ENCODE peak calls at places on chromosomes 2 and 18, in four cellular contexts. H, C, Z and G are unnamed samples.

GRCh38 chr2:159893439-159893838 is 95.4 kb upstream of the CD302 start:
- DNase-seq in Z (no peak), C (no peak), H (no peak), G (no peak)

GRCh38 chr2:187544371-187545080 is 9.7 kb downstream of the TFPI start:
- DNase-seq in C (no peak), H (no peak), Z (no peak), G (no peak)

GRCh38 chr18:28087173-28087563 is 89.8 kb downstream of the CDH2 start:
- DNase-seq in H (no peak), C (no peak), Z (peak; percentile 7), G (no peak)

GRCh38 chr2:12325806-12326205 is 390.9 kb upstream of the TRIB2 start:
- DNase-seq in Z (no peak), C (no peak), H (peak; percentile 40), G (no peak)

GRCh38 chr18:74745658-74746403 is 148.2 kb downstream of the ZNF407 start:
- DNase-seq in Z (peak; percentile 15), C (peak; percentile 6), H (peak; percentile 9), G (no peak)

GRCh38 chr18:4453712-4454547 is 1.2 kb downstream of the DLGAP1 start:
- DNase-seq in C (no peak), Z (no peak), H (no peak), G (peak; percentile 64)

GRCh38 chr18:9039441-9039950 is 63.0 kb upstream of the NDUFV2 start:
- DNase-seq in Z (no peak), H (no peak), C (no peak), G (no peak)

GRCh38 chr2:158482594-158482993 is 25.8 kb downstream of the PKP4 start:
- DNase-seq in H (no peak), C (no peak), Z (no peak), G (no peak)

GRCh38 chr2:43170733-43171101 is 55.7 kb downstream of the ZFP36L2 start:
- DNase-seq in Z (no peak), H (no peak), C (no peak), G (no peak)

GRCh38 chr2:28894470-28895188 is at the start of gene WDR43:
- DNase-seq in Z (peak; percentile 99), C (peak; percentile 97), H (peak; percentile 98), G (peak; percentile 97)

GRCh38 chr18:45386256-45386655 is 229.0 kb upstream of the SLC14A2 start:
- DNase-seq in C (no peak), Z (peak; percentile 27), H (peak; percentile 13), G (peak; percentile 71)

GRCh38 chr2:217183471-217183870 is 323.6 kb upstream of the TNP1 start:
- DNase-seq in Z (no peak), H (no peak), C (no peak), G (no peak)

GRCh38 chr2:144330951-144331651 is 188.8 kb downstream of the ZEB2 start:
- DNase-seq in C (no peak), H (no peak), Z (no peak), G (no peak)

GRCh38 chr2:235050992-235051351 is 99.2 kb downstream of the SH3BP4 start:
- DNase-seq in C (no peak), Z (peak; percentile 46), H (peak; percentile 7), G (no peak)

GRCh38 chr2:140998577-140998976 is 1132.2 kb downstream of the LRP1B start:
- DNase-seq in H (no peak), C (no peak), Z (no peak), G (no peak)

GRCh38 chr2:64019083-64019974 is at the start of gene VPS54:
- DNase-seq in Z (peak; percentile 67), H (peak; percentile 79), C (peak; percentile 47), G (peak; percentile 71)

GRCh38 chr2:75548036-75548573 is 12.6 kb downstream of the EVA1A start:
- DNase-seq in H (no peak), C (no peak), Z (no peak), G (no peak)

GRCh38 chr2:190819835-190820234 is 60.8 kb upstream of the GLS start:
- DNase-seq in H (no peak), Z (no peak), C (no peak), G (no peak)

GRCh38 chr2:217756375-217757107 is 246.3 kb downstream of the TNS1 start:
- DNase-seq in C (peak; percentile 60), H (peak; percentile 73), Z (peak; percentile 29), G (peak; percentile 93)

GRCh38 chr2:168751104-168751768 is 51.2 kb upstream of the NOSTRIN start:
- DNase-seq in H (no peak), C (no peak), Z (no peak), G (no peak)

GRCh38 chr2:186995092-186995491 is 146.1 kb upstream of the ZSWIM2 start:
- DNase-seq in H (no peak), Z (no peak), C (no peak), G (no peak)

GRCh38 chr18:28904789-28905364 is 727.9 kb upstream of the CDH2 start:
- DNase-seq in Z (no peak), H (no peak), C (no peak), G (no peak)

GRCh38 chr2:241808051-241808450 is 942 bp upstream of the NEU4 start:
- DNase-seq in C (no peak), Z (peak; percentile 67), H (no peak), G (no peak)

GRCh38 chr18:55421612-55422381 is 166.2 kb downstream of the TCF4 start:
- DNase-seq in H (no peak), C (no peak), Z (no peak), G (no peak)

GRCh38 chr2:134911386-134911785 is 7.2 kb upstream of the CCNT2 start:
- DNase-seq in C (no peak), H (no peak), Z (no peak), G (no peak)
- TF ChIP-seq ESRRA in C (no peak), H (no peak), Z (no peak), G (no peak)

DNA sequence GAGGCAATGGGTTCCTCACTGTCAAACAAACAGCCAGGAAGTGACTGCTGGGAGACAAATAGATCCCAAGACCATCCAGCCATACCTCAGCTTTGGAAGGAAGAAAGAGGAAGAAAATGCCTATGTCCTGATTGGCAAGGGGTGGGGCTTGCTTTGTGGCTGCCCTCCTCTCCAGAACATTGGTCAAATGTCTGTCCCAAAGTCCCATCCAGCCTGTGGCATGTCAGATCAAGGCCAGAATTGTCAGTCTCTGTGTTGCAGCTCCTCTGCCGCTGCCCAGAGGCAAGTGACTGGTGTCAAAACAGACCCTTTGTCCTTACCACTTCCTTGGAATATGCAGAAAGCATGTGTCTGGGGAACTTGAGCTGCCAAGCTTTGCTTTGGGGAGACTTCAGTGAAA is 63.0 kb upstream of the SMAD2 start:
- DNase-seq in H (no peak), C (no peak), Z (no peak), G (no peak)
- TF ChIP-seq HMGXB4 in H (no peak), C (no peak), Z (no peak), G (no peak)

DNA sequence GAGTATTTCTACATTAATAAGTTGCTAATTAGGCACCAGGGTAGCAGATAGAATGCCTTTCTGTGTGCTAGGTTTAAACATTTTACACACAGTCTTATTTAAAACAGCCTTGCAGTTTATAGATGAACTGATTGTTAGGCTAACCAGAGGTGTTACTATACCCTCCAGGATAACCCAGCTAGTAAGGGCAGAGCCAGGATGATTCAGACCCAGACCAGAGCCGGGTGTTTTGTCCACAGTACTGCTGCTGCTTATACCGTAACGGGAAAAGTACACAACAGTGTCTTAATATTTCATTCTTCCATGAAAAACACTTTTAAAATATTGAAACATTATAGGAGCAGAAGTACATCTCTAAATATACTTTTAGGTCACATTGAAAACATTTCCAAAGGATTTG is 82.7 kb downstream of the MALT1 start:
- DNase-seq in C (no peak), Z (no peak), H (no peak), G (no peak)
- TF ChIP-seq ESRRA in C (no peak), Z (no peak), H (no peak), G (no peak)

GRCh38 chr2:212595036-212595654 is 56.5 kb upstream of the ERBB4 start:
- DNase-seq in H (no peak), C (peak; percentile 1), Z (peak; percentile 5), G (no peak)
- TF ChIP-seq HMGXB4 in H (no peak), C (no peak), Z (no peak), G (no peak)

GRCh38 chr2:236909802-236910201 is 175.9 kb upstream of the COPS8 start:
- DNase-seq in Z (no peak), C (no peak), H (no peak), G (no peak)

GRCh38 chr2:236903978-236904377 is 181.7 kb upstream of the COPS8 start:
- DNase-seq in C (no peak), Z (no peak), H (no peak), G (no peak)

GRCh38 chr2:236899945-236900640 is 185.6 kb upstream of the COPS8 start:
- DNase-seq in H (no peak), C (no peak), Z (no peak), G (no peak)

GRCh38 chr2:236908456-236909388 is 177.0 kb upstream of the COPS8 start:
- DNase-seq in H (no peak), C (no peak), Z (no peak), G (no peak)

GRCh38 chr2:236904389-236905263 is 181.1 kb upstream of the COPS8 start:
- DNase-seq in Z (no peak), H (no peak), C (no peak), G (no peak)
- TF ChIP-seq ESRRA in Z (no peak), H (no peak), C (no peak), G (no peak)